ENCODE peak calls at places on chromosomes 11 and 22, in four cellular contexts. One of them, this sample, is unnamed.

GRCh38 chr11:102177974-102178631 is 67.9 kb downstream of the YAP1 start:
- DNase-seq in activated naive CD4-positive, alpha-beta T cell treated with anti-CD3 and anti-CD28 coated beads, Interleukin-2, amount 50 U/mL, for 16 hours: no peak
- DNase-seq in lower lobe of right lung: no peak
- DNase-seq in NCI-H460: peak; percentile 80
- DNase-seq in this sample: no peak

GRCh38 chr22:20933910-20934309 is 16.7 kb downstream of the CRKL start:
- DNase-seq in activated naive CD4-positive, alpha-beta T cell treated with anti-CD3 and anti-CD28 coated beads, Interleukin-2, amount 50 U/mL, for 16 hours: no peak
- DNase-seq in lower lobe of right lung: no peak
- DNase-seq in NCI-H460: no peak
- DNase-seq in this sample: no peak

GRCh38 chr11:100735949-100736675 is 49.0 kb downstream of the ARHGAP42 start:
- DNase-seq in activated naive CD4-positive, alpha-beta T cell treated with anti-CD3 and anti-CD28 coated beads, Interleukin-2, amount 50 U/mL, for 16 hours: no peak
- DNase-seq in lower lobe of right lung: no peak
- DNase-seq in NCI-H460: no peak
- DNase-seq in this sample: no peak

GRCh38 chr11:130115218-130115617 is 44.4 kb upstream of the ST14 start:
- DNase-seq in activated naive CD4-positive, alpha-beta T cell treated with anti-CD3 and anti-CD28 coated beads, Interleukin-2, amount 50 U/mL, for 16 hours: no peak
- DNase-seq in lower lobe of right lung: no peak
- DNase-seq in NCI-H460: no peak
- DNase-seq in this sample: no peak

GRCh38 chr11:33682446-33682845 is 18.2 kb downstream of the C11orf91 start:
- DNase-seq in activated naive CD4-positive, alpha-beta T cell treated with anti-CD3 and anti-CD28 coated beads, Interleukin-2, amount 50 U/mL, for 16 hours: no peak
- DNase-seq in lower lobe of right lung: no peak
- DNase-seq in NCI-H460: no peak
- DNase-seq in this sample: no peak

GRCh38 chr11:28303477-28304191 is 195.4 kb downstream of the METTL15 start:
- DNase-seq in activated naive CD4-positive, alpha-beta T cell treated with anti-CD3 and anti-CD28 coated beads, Interleukin-2, amount 50 U/mL, for 16 hours: no peak
- DNase-seq in lower lobe of right lung: no peak
- DNase-seq in NCI-H460: no peak
- DNase-seq in this sample: no peak

GRCh38 chr11:20131744-20132666 is 28.3 kb downstream of the DBX1 start:
- DNase-seq in activated naive CD4-positive, alpha-beta T cell treated with anti-CD3 and anti-CD28 coated beads, Interleukin-2, amount 50 U/mL, for 16 hours: peak; percentile 36
- DNase-seq in lower lobe of right lung: peak; percentile 63
- DNase-seq in NCI-H460: peak; percentile 34
- DNase-seq in this sample: no peak

GRCh38 chr11:69867076-69868002 is 48.1 kb upstream of the FGF3 start:
- DNase-seq in activated naive CD4-positive, alpha-beta T cell treated with anti-CD3 and anti-CD28 coated beads, Interleukin-2, amount 50 U/mL, for 16 hours: no peak
- DNase-seq in lower lobe of right lung: no peak
- DNase-seq in NCI-H460: no peak
- DNase-seq in this sample: no peak

GRCh38 chr11:15446929-15447328 is 332.2 kb downstream of the INSC start:
- DNase-seq in activated naive CD4-positive, alpha-beta T cell treated with anti-CD3 and anti-CD28 coated beads, Interleukin-2, amount 50 U/mL, for 16 hours: no peak
- DNase-seq in lower lobe of right lung: no peak
- DNase-seq in NCI-H460: no peak
- DNase-seq in this sample: no peak

GRCh38 chr11:71329731-71330130 is 77.4 kb upstream of the SHANK2 start:
- DNase-seq in activated naive CD4-positive, alpha-beta T cell treated with anti-CD3 and anti-CD28 coated beads, Interleukin-2, amount 50 U/mL, for 16 hours: no peak
- DNase-seq in lower lobe of right lung: no peak
- DNase-seq in NCI-H460: no peak
- DNase-seq in this sample: no peak

GRCh38 chr11:31872074-31872440 is 60.9 kb upstream of the PAX6 start:
- DNase-seq in activated naive CD4-positive, alpha-beta T cell treated with anti-CD3 and anti-CD28 coated beads, Interleukin-2, amount 50 U/mL, for 16 hours: no peak
- DNase-seq in lower lobe of right lung: no peak
- DNase-seq in NCI-H460: no peak
- DNase-seq in this sample: no peak

GRCh38 chr22:46273432-46274148 is 5.8 kb downstream of the TTC38 start:
- DNase-seq in activated naive CD4-positive, alpha-beta T cell treated with anti-CD3 and anti-CD28 coated beads, Interleukin-2, amount 50 U/mL, for 16 hours: no peak
- DNase-seq in lower lobe of right lung: no peak
- DNase-seq in NCI-H460: no peak
- DNase-seq in this sample: no peak

GRCh38 chr22:21712751-21713427 is 22.7 kb downstream of the YPEL1 start:
- DNase-seq in activated naive CD4-positive, alpha-beta T cell treated with anti-CD3 and anti-CD28 coated beads, Interleukin-2, amount 50 U/mL, for 16 hours: peak; percentile 53
- DNase-seq in lower lobe of right lung: peak; percentile 63
- DNase-seq in NCI-H460: peak; percentile 60
- DNase-seq in this sample: peak; percentile 82

GRCh38 chr11:78564037-78564888 is 10.4 kb downstream of the NARS2 start:
- DNase-seq in activated naive CD4-positive, alpha-beta T cell treated with anti-CD3 and anti-CD28 coated beads, Interleukin-2, amount 50 U/mL, for 16 hours: no peak
- DNase-seq in lower lobe of right lung: no peak
- DNase-seq in NCI-H460: peak; percentile 50
- DNase-seq in this sample: no peak

GRCh38 chr11:67400251-67400941 is 1.3 kb downstream of the PPP1CA start:
- DNase-seq in activated naive CD4-positive, alpha-beta T cell treated with anti-CD3 and anti-CD28 coated beads, Interleukin-2, amount 50 U/mL, for 16 hours: no peak
- DNase-seq in lower lobe of right lung: no peak
- DNase-seq in NCI-H460: no peak
- DNase-seq in this sample: no peak

GRCh38 chr22:30286813-30287625 is 2.3 kb downstream of the CASTOR1 start:
- DNase-seq in activated naive CD4-positive, alpha-beta T cell treated with anti-CD3 and anti-CD28 coated beads, Interleukin-2, amount 50 U/mL, for 16 hours: peak; percentile 87
- DNase-seq in lower lobe of right lung: peak; percentile 88
- DNase-seq in NCI-H460: peak; percentile 51
- DNase-seq in this sample: no peak

GRCh38 chr11:20283475-20283874 is 80.0 kb upstream of the HTATIP2 start:
- DNase-seq in activated naive CD4-positive, alpha-beta T cell treated with anti-CD3 and anti-CD28 coated beads, Interleukin-2, amount 50 U/mL, for 16 hours: no peak
- DNase-seq in lower lobe of right lung: no peak
- DNase-seq in NCI-H460: no peak
- DNase-seq in this sample: no peak

GRCh38 chr11:102761646-102762238 is 18.7 kb downstream of the MMP10 start:
- DNase-seq in activated naive CD4-positive, alpha-beta T cell treated with anti-CD3 and anti-CD28 coated beads, Interleukin-2, amount 50 U/mL, for 16 hours: no peak
- DNase-seq in lower lobe of right lung: no peak
- DNase-seq in NCI-H460: no peak
- DNase-seq in this sample: no peak

GRCh38 chr22:45867118-45867905 is 109.7 kb downstream of the WNT7B start:
- DNase-seq in activated naive CD4-positive, alpha-beta T cell treated with anti-CD3 and anti-CD28 coated beads, Interleukin-2, amount 50 U/mL, for 16 hours: no peak
- DNase-seq in lower lobe of right lung: peak; percentile 63
- DNase-seq in NCI-H460: no peak
- DNase-seq in this sample: no peak

This sample was measured in ascending aorta.